ENCODE peak calls at places on chromosomes 13 and 19, in nine cellular contexts. E, R, V, Q, K, L, D, F and S are unnamed samples.

GRCh38 chr19:15244808-15245207 is 12.6 kb upstream of the EPHX3 start:
- DNase-seq in Q (no peak), L (no peak), E (no peak), V (no peak), K (no peak), R (no peak), F (no peak), D (no peak), S (no peak)

GRCh38 chr19:10259162-10259905 is 7.3 kb downstream of the MRPL4 start:
- DNase-seq in F (peak; percentile 96), K (peak; percentile 82), D (peak; percentile 96), V (no peak), L (peak; percentile 93), Q (peak; percentile 89), E (peak; percentile 84), R (peak; percentile 76), S (peak; percentile 56)

GRCh38 chr13:29496241-29496712 is 99.2 kb downstream of the SLC7A1 start:
- DNase-seq in F (peak; percentile 52), E (no peak), Q (no peak), D (no peak), K (peak; percentile 39), V (no peak), L (peak; percentile 77), R (no peak), S (no peak)

GRCh38 chr13:106407338-106407737 is 128.1 kb downstream of the EFNB2 start:
- DNase-seq in E (no peak), L (no peak), F (no peak), R (no peak), V (no peak), Q (no peak), K (no peak), D (no peak), S (no peak)

GRCh38 chr19:33580026-33580644 is 41.6 kb upstream of the CHST8 start:
- DNase-seq in D (no peak), Q (no peak), E (peak; percentile 81), R (no peak), L (no peak), K (no peak), F (peak; percentile 40), V (no peak), S (no peak)

GRCh38 chr13:104015646-104016396 is 949.6 kb upstream of the SLC10A2 start:
- DNase-seq in D (no peak), Q (no peak), E (no peak), K (no peak), V (no peak), R (no peak), L (no peak), F (no peak), S (no peak)

GRCh38 chr19:55432355-55432959 is 10.6 kb downstream of the SHISA7 start:
- DNase-seq in Q (no peak), F (no peak), V (no peak), L (no peak), R (no peak), D (no peak), K (no peak), E (no peak), S (no peak)

GRCh38 chr13:43085545-43085944 is 62.2 kb downstream of the DNAJC15 start:
- DNase-seq in E (no peak), R (no peak), D (no peak), L (peak; percentile 52), Q (no peak), F (no peak), K (no peak), V (no peak), S (no peak)

GRCh38 chr19:41175825-41176734 is 16.9 kb upstream of the CYP2S1 start:
- DNase-seq in D (peak; percentile 79), L (peak; percentile 75), Q (no peak), R (peak; percentile 67), K (peak; percentile 6), V (no peak), E (no peak), F (peak; percentile 62), S (no peak)